ENCODE peak calls at places on chromosome 15, in eight cellular contexts. J is naive thymus-derived CD4-positive, alpha-beta T cell; B is brain microvascular endothelial cell; Q is heart left ventricle; M is CD8-positive, alpha-beta memory T cell; C is fibroblast of lung; U is upper lobe of right lung; N is MM.1S. D is an unnamed sample.
A peak's percentile ranks its signal among the peaks of the same experiment; 100 is the strongest.

GRCh38 chr15:45536951-45537350 is 14.4 kb upstream of the SLC30A4 start:
- DNase-seq in J (no peak), B (no peak), Q (no peak), M (no peak), C (no peak), U (no peak), N (no peak), D (no peak)

GRCh38 chr15:63462053-63462452 is 42.3 kb upstream of the USP3 start:
- DNase-seq in J (no peak), B (no peak), Q (no peak), M (no peak), C (peak; percentile 79), U (no peak), N (no peak), D (no peak)

GRCh38 chr15:96972201-96972600 is 641.7 kb downstream of the NR2F2 start:
- DNase-seq in J (no peak), B (no peak), Q (no peak), M (no peak), C (no peak), U (no peak), N (no peak), D (no peak)

GRCh38 chr15:70879386-70879785 is 12.8 kb downstream of the THAP10 start:
- DNase-seq in J (no peak), B (no peak), Q (no peak), M (no peak), C (peak; percentile 91), U (no peak), N (no peak), D (no peak)

GRCh38 chr15:23038741-23039150 is 623 bp downstream of the TUBGCP5 start:
- DNase-seq in J (no peak), B (peak; percentile 29), Q (no peak), M (no peak), C (peak; percentile 54), U (no peak), N (no peak), D (no peak)

GRCh38 chr15:34361278-34361677 is 5.7 kb downstream of the LPCAT4 start:
- DNase-seq in J (no peak), B (no peak), Q (no peak), M (no peak), C (no peak), U (peak; percentile 35), N (no peak), D (no peak)

GRCh38 chr15:42137461-42138261 is 18.8 kb downstream of the PLA2G4F start:
- DNase-seq in J (peak; percentile 8), B (peak; percentile 38), Q (no peak), M (no peak), C (peak; percentile 45), U (peak; percentile 52), N (peak; percentile 42), D (no peak)

GRCh38 chr15:38260077-38260476 is 7.4 kb downstream of the SPRED1 start:
- DNase-seq in J (no peak), B (peak; percentile 63), Q (no peak), M (no peak), C (peak; percentile 69), U (no peak), N (no peak), D (no peak)

GRCh38 chr15:72168131-72168825 is 29.3 kb downstream of the GRAMD2A start:
- DNase-seq in J (no peak), B (peak; percentile 60), Q (no peak), M (no peak), C (peak; percentile 54), U (peak; percentile 58), N (no peak), D (peak; percentile 15)

GRCh38 chr15:71278989-71279756 is 163.9 kb downstream of the THSD4 start:
- DNase-seq in J (no peak), B (peak; percentile 98), Q (peak; percentile 15), M (no peak), C (peak; percentile 98), U (no peak), N (no peak), D (no peak)

GRCh38 chr15:78249131-78249530 is 14.8 kb upstream of the ACSBG1 start:
- DNase-seq in J (no peak), B (no peak), Q (no peak), M (no peak), C (no peak), U (no peak), N (no peak), D (no peak)

GRCh38 chr15:56835598-56836275 is 82.7 kb upstream of the TCF12 start:
- DNase-seq in J (no peak), B (no peak), Q (peak; percentile 60), M (no peak), C (no peak), U (no peak), N (no peak), D (no peak)

GRCh38 chr15:52225230-52225629 is 34.0 kb upstream of the GNB5 start:
- DNase-seq in J (no peak), B (no peak), Q (no peak), M (no peak), C (no peak), U (no peak), N (no peak), D (no peak)
- H3K4me3 ChIP-seq in J (no peak overlapping the region), B (no peak overlapping the region), Q (no peak overlapping the region), M (no peak overlapping the region), C (no peak overlapping the region), U (no peak overlapping the region), N (no peak overlapping the region), D (no peak overlapping the region)

GRCh38 chr15:79430901-79431635 is 1.1 kb upstream of the MINAR1 start:
- DNase-seq in J (no peak), B (no peak), Q (no peak), M (no peak), C (peak; percentile 15), U (no peak), N (no peak), D (no peak)

GRCh38 chr15:79431636-79432344 is at the start of gene MINAR1:
- DNase-seq in J (no peak), B (peak; percentile 40), Q (no peak), M (no peak), C (peak; percentile 74), U (no peak), N (no peak), D (no peak)

GRCh38 chr15:79433610-79434009 is 1.5 kb downstream of the MINAR1 start:
- DNase-seq in J (no peak), B (no peak), Q (no peak), M (no peak), C (no peak), U (no peak), N (no peak), D (no peak)

GRCh38 chr15:79434361-79434760 is 2.2 kb downstream of the MINAR1 start:
- DNase-seq in J (no peak), B (no peak), Q (no peak), M (no peak), C (no peak), U (no peak), N (no peak), D (no peak)

DNA sequence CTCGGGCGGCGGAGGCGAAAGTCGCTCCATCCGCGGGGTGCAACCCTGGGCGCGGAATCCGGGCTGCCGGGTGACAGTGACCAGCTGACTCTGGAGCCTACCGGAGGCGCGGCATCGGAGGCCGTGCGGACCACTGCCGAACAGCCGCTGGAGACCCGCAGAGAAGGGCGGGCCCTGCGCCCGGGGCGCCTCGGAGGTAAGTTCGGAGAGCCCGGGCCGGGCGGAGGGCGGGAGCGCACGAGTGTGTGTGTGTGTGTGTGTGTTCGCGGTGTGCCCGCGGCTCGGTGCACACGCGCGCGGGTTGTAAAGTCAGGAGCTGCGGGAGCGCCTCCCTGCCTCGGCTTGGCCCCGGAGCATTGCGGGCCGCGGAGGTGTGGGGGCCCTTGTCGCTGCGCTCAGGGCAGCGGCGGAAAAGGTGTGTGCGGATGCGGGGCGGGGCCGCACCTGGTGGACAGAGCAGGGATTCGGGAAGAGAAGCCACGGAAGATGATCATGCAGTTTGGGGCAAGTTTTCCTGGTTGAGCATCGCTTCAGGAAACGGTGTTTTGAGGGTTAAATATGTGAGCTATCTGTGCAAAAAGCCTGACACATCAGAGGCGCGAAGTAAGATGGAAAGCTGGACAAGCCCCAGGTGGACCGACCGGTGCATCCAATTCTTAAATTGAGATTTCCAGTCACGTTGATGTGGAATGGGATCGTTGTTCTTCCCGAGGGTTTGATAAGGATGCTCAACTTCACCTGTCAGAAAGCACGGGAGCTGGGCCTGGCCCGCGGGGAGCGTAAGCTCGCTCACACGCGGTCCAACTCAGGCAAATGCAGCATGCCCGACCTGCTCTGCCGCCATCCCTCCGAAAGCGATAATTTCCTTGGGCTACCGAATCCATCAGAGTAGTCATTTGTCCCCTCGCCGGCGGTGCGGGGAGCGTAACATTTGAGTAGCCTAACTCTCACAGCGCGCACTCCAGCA is 492 bp downstream of the MINAR1 start:
- DNase-seq in J (no peak), B (no peak), Q (no peak), M (no peak), C (no peak), U (no peak), N (no peak), D (no peak)
- H3K27me3 ChIP-seq in J (peaks cover 9% of the 10 kb centered on the region), B (peaks cover 34% of the 10 kb centered on the region), Q (peaks cover 22% of the 10 kb centered on the region), M (peaks cover 7% of the 10 kb centered on the region), C (peaks cover 25% of the 10 kb centered on the region), U (peaks cover 71% of the 10 kb centered on the region), N (no peaks in the 10 kb centered on the region), D (peaks cover 31% of the 10 kb centered on the region)

DNA sequence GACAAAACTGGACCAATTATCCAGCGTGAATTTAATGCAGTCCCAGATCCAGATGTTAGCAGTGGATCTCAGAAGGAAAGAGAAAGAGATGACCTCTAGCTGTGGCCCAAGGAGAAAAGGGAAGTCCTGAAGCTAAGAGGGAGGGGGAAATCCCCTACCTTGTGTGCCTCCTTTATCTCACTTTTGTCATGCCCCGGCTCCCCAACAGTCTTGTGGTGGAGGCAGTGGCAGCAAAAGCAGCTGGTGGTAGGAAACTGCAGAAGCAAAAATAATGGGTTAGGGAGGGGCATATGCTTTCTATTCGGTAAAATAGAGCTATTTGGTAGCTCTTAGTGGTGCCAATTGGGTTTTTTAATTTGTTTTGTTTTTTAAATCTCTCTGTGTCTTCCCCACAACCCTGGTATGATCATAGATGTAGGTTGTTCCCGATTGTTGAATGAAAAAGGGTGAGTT is 56.5 kb downstream of the MCTP2 start:
- DNase-seq in J (no peak), B (no peak), Q (no peak), M (peak; percentile 36), C (no peak), U (no peak), N (peak; percentile 90), D (no peak)
- H3K4me3 ChIP-seq in J (no peak overlapping the region), B (no peak overlapping the region), Q (no peak overlapping the region), M (no peak overlapping the region), C (no peak overlapping the region), U (no peak overlapping the region), N (peak overlapping the region; percentile 51), D (peak overlapping the region; percentile 13)

DNA sequence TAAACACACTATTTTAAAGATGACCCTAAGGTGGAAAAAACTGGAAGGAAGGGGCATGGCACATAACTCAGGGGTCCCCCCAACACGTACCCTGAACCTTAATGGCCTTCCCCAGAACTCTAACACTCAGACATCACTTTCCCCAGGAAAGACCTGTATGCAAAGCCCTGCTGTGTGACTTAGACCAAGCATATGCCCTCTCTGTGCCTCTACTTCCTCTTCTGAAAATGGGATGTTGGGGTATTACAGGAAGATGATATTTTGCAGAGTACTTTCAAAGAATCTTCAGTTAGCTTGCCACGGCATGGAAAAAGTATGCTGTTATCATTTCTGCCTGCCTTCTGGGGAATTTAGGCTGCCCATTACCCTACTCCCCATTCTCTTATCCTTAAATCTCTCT is 7.2 kb upstream of the INSYN1 start:
- DNase-seq in J (no peak), B (no peak), Q (no peak), M (no peak), C (no peak), U (no peak), N (no peak), D (no peak)
- H3K27me3 ChIP-seq in J (peaks cover 6% of the 10 kb centered on the region), B (peaks cover 28% of the 10 kb centered on the region), Q (no peaks in the 10 kb centered on the region), M (no peaks in the 10 kb centered on the region), C (peaks cover 31% of the 10 kb centered on the region), U (no peaks in the 10 kb centered on the region), N (peaks cover 31% of the 10 kb centered on the region), D (peaks cover 16% of the 10 kb centered on the region)

D was measured in CD4-positive, CD25-positive, alpha-beta regulatory T cell.